ENCODE peak calls at places on chromosomes 4 and X, in four cellular contexts. E, W, I and F are unnamed samples.

GRCh38 chr4:159047478-159048165 is 55.3 kb upstream of the RAPGEF2 start:
- DNase-seq in E (peak), W (no peak), I (no peak), F (no peak)

GRCh38 chr4:37770016-37770415 is 56.5 kb upstream of the PGM2 start:
- DNase-seq in E (peak), W (no peak), I (no peak), F (no peak)

GRCh38 chr4:126794363-126794762 is 838.4 kb upstream of the INTU start:
- DNase-seq in E (peak), W (peak), I (no peak), F (no peak)

GRCh38 chr4:61984260-61984909 is 784.3 kb downstream of the ADGRL3 start:
- DNase-seq in E (no peak), W (no peak), I (no peak), F (no peak)

GRCh38 chrX:153662266-153662665 is 11.3 kb downstream of the PNCK start:
- DNase-seq in E (peak), W (no peak), I (no peak), F (peak)

GRCh38 chr4:38101563-38101962 is 141.4 kb downstream of the PTTG2 start:
- DNase-seq in E (peak), W (peak), I (no peak), F (no peak)

GRCh38 chrX:2967998-2968909 is 38.1 kb upstream of the ARSH start:
- DNase-seq in E (peak), W (peak), I (no peak), F (peak)

GRCh38 chr4:123481034-123481433 is 84.4 kb downstream of the SPRY1 start:
- DNase-seq in E (peak), W (peak), I (no peak), F (no peak)

GRCh38 chr4:1321486-1321885 is 25.5 kb upstream of the UVSSA start:
- DNase-seq in E (no peak), W (no peak), I (no peak), F (no peak)

DNA sequence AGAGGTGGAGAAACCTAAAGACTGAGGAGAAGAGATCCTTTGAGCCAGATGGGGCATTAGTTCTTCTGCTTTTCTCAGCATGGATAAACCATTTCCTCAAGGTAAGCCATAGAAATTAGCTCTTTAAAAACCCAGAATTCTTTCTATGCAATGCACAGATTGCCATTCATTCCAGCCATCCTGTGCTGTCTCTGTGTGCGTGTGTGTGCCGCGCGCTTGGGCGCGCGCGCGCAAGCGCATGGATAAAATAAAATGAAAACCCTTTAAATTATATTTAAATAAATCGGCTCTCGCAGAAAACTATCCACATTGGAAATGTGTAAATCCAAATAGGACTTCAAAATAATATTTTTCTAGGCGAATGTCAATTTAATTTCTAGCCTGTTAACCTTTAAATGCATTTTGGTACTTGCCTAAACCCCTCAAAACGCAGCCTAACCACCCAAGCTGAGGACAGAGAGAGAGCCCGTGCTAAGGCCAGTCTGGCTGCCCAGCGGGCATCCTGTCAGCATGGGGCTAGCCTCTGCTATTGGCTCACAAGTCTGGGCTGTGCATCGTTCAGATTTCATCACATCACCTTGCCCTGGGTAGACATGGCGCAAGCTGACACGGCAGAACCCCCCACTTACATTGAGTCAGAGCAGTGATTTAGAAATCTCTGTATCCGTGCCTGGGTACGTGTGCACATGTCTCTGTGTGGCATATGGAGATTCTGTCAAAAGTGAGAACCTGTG is 112.9 kb upstream of the VAMP7 start:
- DNase-seq in E (peak), W (peak), I (no peak), F (no peak)
- H3K27ac ChIP-seq in E (peak), W (no peak), I (no peak), F (no peak)

GRCh38 chr4:76458297-76458696 is 23.3 kb downstream of the SHROOM3 start:
- DNase-seq in E (no peak), W (no peak), I (no peak), F (no peak)
- H3K27ac ChIP-seq in E (no peak), W (peak), I (no peak), F (peak)

DNA sequence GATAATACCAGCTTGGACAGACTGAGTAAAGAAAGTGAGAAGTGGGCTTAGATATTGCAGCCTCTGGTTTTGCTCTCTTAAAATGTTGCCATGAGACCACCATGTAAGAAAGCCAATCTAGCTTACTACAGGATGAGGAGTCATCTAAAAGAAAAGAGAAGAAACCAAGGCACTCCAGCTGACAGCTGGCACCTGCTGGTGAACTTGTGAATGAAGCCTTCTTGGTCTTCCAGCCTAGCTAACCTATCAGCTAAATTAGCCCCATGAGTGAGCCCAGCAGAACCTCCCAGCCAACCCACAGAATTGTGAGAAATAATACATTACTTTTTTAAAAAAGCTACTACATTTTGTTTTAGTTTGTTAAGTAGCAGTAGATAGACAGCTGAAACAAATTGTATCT is 154.5 kb upstream of the QRFPR start:
- DNase-seq in E (no peak), W (no peak), I (no peak), F (no peak)
- H3K27ac ChIP-seq in E (no peak), W (no peak), I (no peak), F (no peak)

GRCh38 chrX:94977986-94978385 is 1304.0 kb downstream of the FAM133A start:
- DNase-seq in E (no peak), W (no peak), I (no peak), F (no peak)

GRCh38 chrX:94977562-94977961 is 1303.6 kb downstream of the FAM133A start:
- DNase-seq in E (no peak), W (no peak), I (no peak), F (no peak)
- H3K27ac ChIP-seq in E (no peak), W (no peak), I (no peak), F (no peak)

GRCh38 chr4:140993969-140994459 is 139.3 kb downstream of the RNF150 start:
- DNase-seq in E (no peak), W (no peak), I (no peak), F (no peak)
- H3K27ac ChIP-seq in E (no peak), W (no peak), I (no peak), F (no peak)